ENCODE peak calls at places on chromosome X, in four cellular contexts. Q is K562, I is IMR-90, X is GM12878. D is an unnamed sample.

GRCh38 chrX:5907202-5907601 is 321.5 kb downstream of the NLGN4X start:
- DNase-seq in Q (no peak), X (no peak), I (no peak), D (no peak)

GRCh38 chrX:44431206-44431605 is 87.7 kb upstream of the EFHC2 start:
- DNase-seq in Q (no peak), X (no peak), I (peak), D (no peak)

GRCh38 chrX:82813671-82814078 is 694.4 kb upstream of the POU3F4 start:
- DNase-seq in I (peak), Q (no peak), X (no peak), D (peak)

GRCh38 chrX:79081895-79082512 is 62.5 kb upstream of the GPR174 start:
- DNase-seq in X (peak), Q (peak), I (peak), D (no peak)

GRCh38 chrX:49838374-49838773 is 9.3 kb downstream of the PAGE4 start:
- DNase-seq in Q (peak), I (peak), X (no peak), D (no peak)

GRCh38 chrX:153642313-153642654 is 4.7 kb upstream of the DUSP9 start:
- DNase-seq in Q (peak), X (no peak), I (no peak), D (no peak)

GRCh38 chrX:101078716-101079115 is at the start of gene TMEM35A:
- DNase-seq in Q (no peak), X (no peak), I (peak), D (peak)

GRCh38 chrX:104211187-104211586 is 43.5 kb downstream of the ESX1 start:
- DNase-seq in Q (no peak), I (no peak), X (no peak), D (no peak)

GRCh38 chrX:129116651-129117050 is 406.6 kb downstream of the SMARCA1 start:
- DNase-seq in I (no peak), X (no peak), Q (no peak), D (no peak)

DNA sequence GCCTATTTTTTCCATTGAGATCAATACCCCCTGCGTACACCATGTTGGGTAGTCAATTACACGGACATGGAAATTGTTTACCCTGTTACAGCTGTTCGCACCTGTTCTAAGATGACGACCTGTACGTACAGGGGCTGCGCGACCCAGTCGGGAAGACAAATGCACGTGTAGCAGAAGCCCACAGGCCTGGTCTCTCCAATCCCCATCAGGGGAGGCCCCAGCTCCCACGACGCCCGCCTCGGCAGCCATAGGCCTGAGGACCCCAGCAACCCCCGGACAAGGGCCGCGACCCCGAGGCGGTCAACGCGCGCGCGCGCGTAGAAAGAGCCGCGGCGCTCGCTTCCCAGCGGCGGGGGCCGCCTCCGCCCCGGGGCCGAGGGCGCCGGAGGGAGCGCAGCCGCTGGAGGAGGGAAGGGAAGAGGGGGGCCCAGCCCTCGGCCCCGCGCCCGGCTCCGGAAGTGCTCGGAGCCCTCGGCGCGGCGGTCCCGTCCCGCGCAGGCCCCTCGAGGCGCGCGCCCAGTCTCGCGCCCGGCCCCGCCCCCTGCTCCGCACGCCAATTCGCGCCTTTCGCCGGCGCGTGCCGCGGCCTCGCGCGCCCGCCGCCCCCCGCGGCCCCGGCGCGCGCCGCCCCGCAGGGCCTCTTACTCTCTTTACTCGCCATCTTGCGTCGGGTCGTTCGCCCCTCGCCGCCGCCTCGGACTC is 618 bp downstream of the RBBP7 start:
- DNase-seq in X (no peak), I (peak), Q (peak), D (peak)
- TF ChIP-seq CHD1 in X (peak), I (no peak), Q (no peak), D (no peak)

GRCh38 chrX:37425370-37425769 is 76.2 kb downstream of the PRRG1 start:
- DNase-seq in X (no peak), Q (no peak), I (peak), D (no peak)
- TF ChIP-seq CHD1 in X (no peak), Q (no peak), I (no peak), D (no peak)

GRCh38 chrX:53018627-53019026 is 30.0 kb upstream of the GPR173 start:
- DNase-seq in I (no peak), Q (no peak), X (no peak), D (no peak)
- TF ChIP-seq CHD1 in I (no peak), Q (no peak), X (no peak), D (no peak)

DNA sequence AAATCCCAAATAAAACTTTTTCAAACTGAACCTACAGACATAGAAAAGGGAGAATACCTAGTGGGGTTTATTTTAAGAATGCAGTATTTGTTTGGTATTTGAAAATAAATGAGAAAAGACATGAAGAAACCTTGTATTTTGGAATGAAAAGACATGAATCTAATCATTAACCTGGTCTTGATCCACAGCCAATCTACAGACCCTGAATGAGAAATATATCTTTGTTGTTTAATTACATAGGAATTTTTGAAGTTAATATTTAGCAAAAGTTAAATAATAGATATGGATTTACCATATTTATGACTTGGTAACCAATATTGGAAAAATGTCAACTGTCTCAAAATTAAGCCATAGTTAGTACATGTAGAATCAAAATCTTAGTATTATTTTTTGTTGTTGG is 76.8 kb downstream of the MAGEA10 start:
- DNase-seq in I (no peak), Q (no peak), X (no peak), D (no peak)
- TF ChIP-seq CHD1 in I (no peak), Q (no peak), X (no peak), D (no peak)

GRCh38 chrX:36577006-36577405 is 431.2 kb upstream of the FAM47C start:
- DNase-seq in Q (no peak), I (no peak), X (no peak), D (no peak)
- TF ChIP-seq CHD1 in Q (no peak), I (no peak), X (no peak), D (no peak)

GRCh38 chrX:53291596-53291995 is 10.2 kb upstream of the IQSEC2 start:
- DNase-seq in I (no peak), Q (no peak), X (no peak), D (no peak)

GRCh38 chrX:53290441-53291041 is 9.2 kb upstream of the IQSEC2 start:
- DNase-seq in Q (no peak), X (no peak), I (no peak), D (no peak)

GRCh38 chrX:53288173-53288572 is 6.8 kb upstream of the IQSEC2 start:
- DNase-seq in Q (peak), X (no peak), I (no peak), D (peak)

GRCh38 chrX:53294024-53294648 is 12.8 kb upstream of the IQSEC2 start:
- DNase-seq in I (peak), Q (peak), X (no peak), D (no peak)
- TF ChIP-seq CHD1 in I (no peak), Q (no peak), X (no peak), D (no peak)

GRCh38 chrX:75067931-75068330 is 88.2 kb downstream of the ABCB7 start:
- DNase-seq in X (no peak), Q (no peak), I (peak), D (no peak)
- TF ChIP-seq CHD1 in X (no peak), Q (no peak), I (no peak), D (no peak)

D was measured in H1.